ENCODE peak calls at places on chromosomes 4 and X, in eight cellular contexts. I is GM23338, G is psoas muscle, S is neural progenitor cell, R is BE2C, W is lung, U is thoracic aorta, M is ovary. H is an unnamed sample.
A peak's percentile ranks its signal among the peaks of the same experiment; 100 is the strongest.

GRCh38 chr4:186487726-186488125 is 67.6 kb downstream of the MTNR1A start:
- DNase-seq in I (no peak), G (no peak), S (no peak), R (no peak), W (no peak), U (no peak), M (no peak), H (peak; percentile 50)

GRCh38 chr4:38387348-38387747 is 276.7 kb upstream of the KLF3 start:
- DNase-seq in I (no peak), G (peak; percentile 64), S (no peak), R (peak; percentile 90), W (peak; percentile 89), U (peak; percentile 65), M (peak; percentile 84), H (peak; percentile 91)

GRCh38 chr4:153432971-153433752 is 33.0 kb upstream of the TMEM131L start:
- DNase-seq in I (peak; percentile 80), G (peak; percentile 59), S (peak; percentile 38), R (peak; percentile 42), W (peak; percentile 69), U (peak; percentile 19), M (peak; percentile 23), H (peak; percentile 70)

GRCh38 chr4:4506961-4507360 is 34.9 kb downstream of the STX18 start:
- DNase-seq in I (no peak), G (no peak), S (no peak), R (no peak), W (no peak), U (no peak), M (peak; percentile 56), H (no peak)

GRCh38 chrX:40922307-40922706 is 162.9 kb upstream of the USP9X start:
- DNase-seq in I (peak; percentile 88), G (no peak), S (peak; percentile 68), R (no peak), W (no peak), U (no peak), M (no peak), H (no peak)

GRCh38 chrX:106286053-106286650 is 118.0 kb downstream of the PWWP3B start:
- DNase-seq in I (no peak), G (no peak), S (no peak), R (no peak), W (no peak), U (no peak), M (no peak), H (no peak)

GRCh38 chr4:38889143-38889542 is 21.5 kb downstream of the FAM114A1 start:
- DNase-seq in I (no peak), G (no peak), S (no peak), R (no peak), W (no peak), U (no peak), M (no peak), H (no peak)

GRCh38 chr4:144615182-144615581 is 30.8 kb upstream of the HHIP start:
- DNase-seq in I (no peak), G (no peak), S (no peak), R (no peak), W (no peak), U (no peak), M (no peak), H (no peak)

GRCh38 chr4:137909910-137910309 is 332.2 kb downstream of the SLC7A11 start:
- DNase-seq in I (peak; percentile 11), G (no peak), S (no peak), R (peak; percentile 93), W (no peak), U (no peak), M (peak; percentile 15), H (no peak)

GRCh38 chrX:22999696-23000223 is at the start of gene DDX53:
- DNase-seq in I (peak; percentile 1), G (no peak), S (no peak), R (no peak), W (no peak), U (no peak), M (no peak), H (no peak)

GRCh38 chrX:50718791-50719190 is 95.2 kb downstream of the SHROOM4 start:
- DNase-seq in I (no peak), G (no peak), S (no peak), R (no peak), W (no peak), U (no peak), M (no peak), H (no peak)

DNA sequence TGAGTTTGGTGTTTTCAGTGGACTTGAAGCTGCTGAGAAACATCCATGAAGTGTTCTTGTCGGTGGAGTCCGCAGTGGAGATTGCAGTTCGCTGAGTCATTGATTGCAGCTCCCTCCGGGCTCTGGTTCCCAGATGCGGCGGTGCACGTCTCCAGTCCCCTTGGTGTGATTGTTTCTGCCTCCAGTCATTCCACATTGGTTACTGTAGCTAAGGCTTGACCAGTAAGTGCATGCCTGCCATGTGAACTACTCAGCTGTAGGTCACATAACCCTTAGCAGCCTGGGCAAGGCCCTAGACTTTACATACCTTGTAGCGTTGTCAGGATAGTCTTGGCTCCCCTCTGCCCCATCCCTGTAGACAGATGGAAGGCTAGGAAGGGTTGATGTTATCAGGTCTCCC is 53.8 kb upstream of the CLCN4 start:
- DNase-seq in I (no peak), G (no peak), S (no peak), R (no peak), W (no peak), U (no peak), M (no peak), H (no peak)
- H3K36me3 ChIP-seq in I (no peaks in the 10 kb centered on the region), G (peaks cover 10% of the 10 kb centered on the region), S (no peaks in the 10 kb centered on the region), R (no peaks in the 10 kb centered on the region), W (peaks cover 5% of the 10 kb centered on the region), U (no peaks in the 10 kb centered on the region), M (no peaks in the 10 kb centered on the region), H (peaks cover 7% of the 10 kb centered on the region)

GRCh38 chr4:183288955-183289354 is 31.1 kb downstream of the CLDN22 start:
- DNase-seq in I (peak; percentile 4), G (no peak), S (no peak), R (no peak), W (no peak), U (no peak), M (no peak), H (no peak)
- H3K4me1 ChIP-seq in I (no peaks in the 10 kb centered on the region), G (no peaks in the 10 kb centered on the region), S (no peaks in the 10 kb centered on the region), R (no peaks in the 10 kb centered on the region), W (peaks cover 2% of the 10 kb centered on the region), U (no peaks in the 10 kb centered on the region), M (no peaks in the 10 kb centered on the region), H (no peaks in the 10 kb centered on the region)

GRCh38 chr4:44448548-44449443 is at the start of gene KCTD8:
- DNase-seq in I (peak; percentile 97), G (peak; percentile 95), S (peak; percentile 96), R (peak; percentile 90), W (peak; percentile 71), U (peak; percentile 65), M (peak; percentile 94), H (peak; percentile 91)

GRCh38 chr4:44446801-44447562 is 1.6 kb downstream of the KCTD8 start:
- DNase-seq in I (peak; percentile 39), G (peak; percentile 52), S (peak; percentile 36), R (no peak), W (no peak), U (no peak), M (no peak), H (no peak)

GRCh38 chr4:44447563-44448504 is 775 bp downstream of the KCTD8 start:
- DNase-seq in I (peak; percentile 65), G (peak; percentile 69), S (peak; percentile 74), R (peak; percentile 7), W (no peak), U (no peak), M (peak; percentile 48), H (peak; percentile 58)

GRCh38 chr4:44446191-44446590 is 2.4 kb downstream of the KCTD8 start:
- DNase-seq in I (no peak), G (no peak), S (no peak), R (no peak), W (no peak), U (no peak), M (no peak), H (no peak)
- H3K4me3 ChIP-seq in I (peak overlapping the region; percentile 64), G (peak overlapping the region; percentile 81), S (peak overlapping the region; percentile 50), R (no peak overlapping the region), W (no peak overlapping the region), U (peak overlapping the region; percentile 81), M (peak overlapping the region; percentile 42), H (no peak overlapping the region)

DNA sequence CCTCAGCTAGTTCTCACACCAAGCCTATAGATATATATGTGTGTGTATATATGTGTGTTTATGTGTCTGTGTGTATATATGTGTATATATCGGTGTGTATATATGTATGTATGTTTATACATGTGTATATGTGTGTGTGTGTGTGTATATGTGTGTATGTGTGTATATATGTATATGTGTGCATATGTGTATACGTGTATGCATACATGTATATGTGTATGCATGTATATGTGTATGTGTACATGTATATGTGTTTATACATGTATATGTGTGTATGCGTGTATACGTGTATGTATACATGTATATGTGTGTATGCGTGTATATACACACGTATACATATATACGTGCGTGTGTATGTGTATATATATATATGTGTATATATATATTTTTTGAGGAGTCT is 18.3 kb downstream of the GTPBP6 start:
- DNase-seq in I (no peak), G (no peak), S (no peak), R (no peak), W (no peak), U (no peak), M (no peak), H (no peak)
- H3K36me3 ChIP-seq in I (peaks cover 52% of the 10 kb centered on the region), G (peaks cover 43% of the 10 kb centered on the region), S (peaks cover 8% of the 10 kb centered on the region), R (no peaks in the 10 kb centered on the region), W (peaks cover 22% of the 10 kb centered on the region), U (peaks cover 15% of the 10 kb centered on the region), M (no peaks in the 10 kb centered on the region), H (peaks cover 10% of the 10 kb centered on the region)

DNA sequence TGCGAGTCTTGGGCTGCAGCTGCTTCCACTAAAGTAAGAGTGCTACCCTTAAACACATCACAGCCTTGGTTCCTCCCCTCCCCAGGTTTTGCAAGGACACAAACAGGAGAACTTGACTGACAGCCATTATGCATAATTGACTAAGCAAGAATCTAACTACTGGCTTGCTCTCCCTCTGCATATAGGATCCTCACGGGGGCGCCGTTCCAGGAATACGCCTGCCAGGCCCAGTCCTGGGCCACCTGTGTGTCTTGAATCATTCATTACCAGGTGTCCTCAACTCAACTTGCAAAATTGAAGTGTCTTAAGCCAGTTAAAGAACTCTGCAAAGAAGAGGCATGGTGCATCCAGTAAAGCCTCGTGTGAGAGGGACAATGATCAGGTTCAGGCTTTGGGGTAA is 273.3 kb upstream of the HS3ST1 start:
- DNase-seq in I (peak; percentile 45), G (no peak), S (no peak), R (no peak), W (no peak), U (no peak), M (no peak), H (no peak)
- H3K4me1 ChIP-seq in I (no peaks in the 10 kb centered on the region), G (no peaks in the 10 kb centered on the region), S (no peaks in the 10 kb centered on the region), R (no peaks in the 10 kb centered on the region), W (no peaks in the 10 kb centered on the region), U (no peaks in the 10 kb centered on the region), M (no peaks in the 10 kb centered on the region), H (peaks cover 8% of the 10 kb centered on the region)

GRCh38 chrX:39740078-39740477 is 357.7 kb downstream of the BCOR start:
- DNase-seq in I (no peak), G (no peak), S (no peak), R (no peak), W (no peak), U (no peak), M (no peak), H (no peak)

GRCh38 chrX:39733745-39734144 is 364.0 kb downstream of the BCOR start:
- DNase-seq in I (no peak), G (no peak), S (no peak), R (no peak), W (no peak), U (no peak), M (no peak), H (no peak)

GRCh38 chrX:39739585-39739984 is 358.2 kb downstream of the BCOR start:
- DNase-seq in I (no peak), G (no peak), S (no peak), R (no peak), W (no peak), U (no peak), M (no peak), H (no peak)

GRCh38 chrX:39734174-39734776 is 363.5 kb downstream of the BCOR start:
- DNase-seq in I (no peak), G (no peak), S (no peak), R (no peak), W (peak; percentile 62), U (no peak), M (no peak), H (no peak)

GRCh38 chrX:39736219-39737211 is 361.2 kb downstream of the BCOR start:
- DNase-seq in I (no peak), G (peak; percentile 92), S (no peak), R (peak; percentile 68), W (peak; percentile 61), U (peak; percentile 67), M (peak; percentile 77), H (peak; percentile 92)
- H3K4me3 ChIP-seq in I (no peak overlapping the region), G (no peak overlapping the region), S (no peak overlapping the region), R (no peak overlapping the region), W (no peak overlapping the region), U (peak overlapping the region; percentile 45), M (no peak overlapping the region), H (no peak overlapping the region)

H was measured in right atrium auricular region.